ENCODE peak calls at places on chromosomes 3 and 15, in six cellular contexts. T is Caki2; H is ACHN; F is M059J; W is activated CD4-positive, alpha-beta T cell treated with anti-CD3 and anti-CD28 coated beads, Interleukin-2, amount 10 ng/mL, durations not matched to agents 7 days and 5 days; J is GM12865. B is an unnamed sample.

GRCh38 chr3:190378240-190378891 is 9.6 kb upstream of the CLDN16 start:
- DNase-seq in T (no peak), H (no peak), F (peak), W (no peak), J (no peak), B (no peak)

GRCh38 chr3:25259871-25260270 is 168.2 kb upstream of the RARB start:
- DNase-seq in T (no peak), H (no peak), F (peak), W (no peak), J (no peak), B (no peak)

GRCh38 chr3:94009612-94010011 is 18.8 kb downstream of the STX19 start:
- DNase-seq in T (no peak), H (no peak), F (no peak), W (no peak), J (no peak), B (no peak)

GRCh38 chr3:177345049-177345972 is 148.0 kb upstream of the TBL1XR1 start:
- DNase-seq in T (peak), H (peak), F (peak), W (peak), J (peak), B (no peak)

GRCh38 chr3:172675371-172676193 is 35.3 kb downstream of the NCEH1 start:
- DNase-seq in T (peak), H (peak), F (peak), W (peak), J (peak), B (peak)

GRCh38 chr15:84810073-84810840 is 6.9 kb upstream of the ALPK3 start:
- DNase-seq in T (no peak), H (no peak), F (peak), W (no peak), J (no peak), B (no peak)

GRCh38 chr15:91413142-91413541 is 313.1 kb downstream of the SV2B start:
- DNase-seq in T (no peak), H (no peak), F (peak), W (no peak), J (no peak), B (no peak)

GRCh38 chr3:195900426-195901355 is 7.7 kb downstream of the TNK2 start:
- DNase-seq in T (no peak), H (no peak), F (peak), W (peak), J (peak), B (no peak)

GRCh38 chr3:132457301-132457700 is 40.0 kb downstream of the DNAJC13 start:
- DNase-seq in T (no peak), H (no peak), F (no peak), W (no peak), J (no peak), B (no peak)

GRCh38 chr3:162629372-162629771 is 1132.8 kb downstream of the OTOL1 start:
- DNase-seq in T (no peak), H (no peak), F (no peak), W (no peak), J (no peak), B (no peak)

GRCh38 chr3:161890147-161890625 is 393.6 kb downstream of the OTOL1 start:
- DNase-seq in T (peak), H (peak), F (peak), W (no peak), J (no peak), B (no peak)

GRCh38 chr15:75902129-75902557 is 1.5 kb upstream of the FBXO22 start:
- DNase-seq in T (no peak), H (no peak), F (no peak), W (no peak), J (no peak), B (no peak)

GRCh38 chr3:101464235-101464634 is 48.8 kb downstream of the SENP7 start:
- DNase-seq in T (no peak), H (no peak), F (no peak), W (no peak), J (no peak), B (peak)

GRCh38 chr3:66441124-66441523 is 59.7 kb downstream of the LRIG1 start:
- DNase-seq in T (no peak), H (peak), F (peak), W (no peak), J (no peak), B (no peak)

GRCh38 chr15:42012241-42012640 is 8.6 kb downstream of the PLA2G4E start:
- DNase-seq in T (no peak), H (no peak), F (no peak), W (no peak), J (no peak), B (no peak)

GRCh38 chr3:49120096-49120437 is 556 bp downstream of the USP19 start:
- DNase-seq in T (no peak), H (no peak), F (no peak), W (no peak), J (peak), B (peak)

GRCh38 chr15:35728176-35728938 is 182.4 kb upstream of the DPH6 start:
- DNase-seq in T (peak), H (no peak), F (peak), W (no peak), J (no peak), B (no peak)

GRCh38 chr3:172135766-172136729 is 96.7 kb downstream of the FNDC3B start:
- DNase-seq in T (peak), H (no peak), F (peak), W (no peak), J (no peak), B (no peak)

GRCh38 chr3:52532838-52533622 is 627 bp downstream of the NT5DC2 start:
- DNase-seq in T (peak), H (peak), F (peak), W (peak), J (peak), B (peak)

GRCh38 chr3:114848643-114849350 is 298.3 kb downstream of the ZBTB20 start:
- DNase-seq in T (no peak), H (no peak), F (no peak), W (no peak), J (no peak), B (no peak)

GRCh38 chr3:147652682-147653081 is 243.5 kb downstream of the ZIC1 start:
- DNase-seq in T (no peak), H (no peak), F (no peak), W (no peak), J (no peak), B (no peak)

GRCh38 chr3:185864767-185865166 is 39.9 kb upstream of the IGF2BP2 start:
- DNase-seq in T (no peak), H (no peak), F (no peak), W (no peak), J (no peak), B (no peak)

GRCh38 chr3:107772016-107772415 is 249.3 kb downstream of the BBX start:
- DNase-seq in T (peak), H (peak), F (no peak), W (no peak), J (no peak), B (no peak)

GRCh38 chr3:8888296-8888915 is 74.9 kb downstream of the RAD18 start:
- DNase-seq in T (no peak), H (no peak), F (peak), W (no peak), J (no peak), B (no peak)

GRCh38 chr3:196096382-196096953 is 14.6 kb upstream of the TFRC start:
- DNase-seq in T (no peak), H (no peak), F (peak), W (no peak), J (peak), B (peak)

GRCh38 chr15:55917881-55918296 is 75.5 kb downstream of the NEDD4 start:
- DNase-seq in T (peak), H (peak), F (peak), W (peak), J (peak), B (peak)

GRCh38 chr3:169880565-169881250 is 11.0 kb upstream of the LRRC31 start:
- DNase-seq in T (no peak), H (no peak), F (no peak), W (no peak), J (no peak), B (no peak)

GRCh38 chr3:46884929-46885328 is 7.4 kb downstream of the PTH1R start:
- DNase-seq in T (no peak), H (no peak), F (no peak), W (no peak), J (no peak), B (no peak)

GRCh38 chr3:57147071-57147470 is 18.1 kb downstream of the IL17RD start:
- DNase-seq in T (no peak), H (no peak), F (no peak), W (no peak), J (no peak), B (no peak)

GRCh38 chr3:8954938-8955763 is 8.1 kb downstream of the RAD18 start:
- DNase-seq in T (no peak), H (no peak), F (peak), W (no peak), J (peak), B (peak)

GRCh38 chr15:32856753-32857152 is 138.9 kb downstream of the GREM1 start:
- DNase-seq in T (no peak), H (no peak), F (peak), W (no peak), J (no peak), B (no peak)

GRCh38 chr3:131072099-131072559 is 45.5 kb downstream of the NEK11 start:
- DNase-seq in T (no peak), H (no peak), F (peak), W (no peak), J (no peak), B (peak)

GRCh38 chr3:31227152-31227581 is 305.6 kb upstream of the STT3B start:
- DNase-seq in T (no peak), H (no peak), F (peak), W (no peak), J (peak), B (peak)

GRCh38 chr3:127449489-127450212 is 140.9 kb downstream of the TPRA1 start:
- DNase-seq in T (no peak), H (no peak), F (no peak), W (no peak), J (no peak), B (no peak)

GRCh38 chr3:17258823-17259436 is 374.2 kb downstream of the PLCL2 start:
- DNase-seq in T (no peak), H (peak), F (peak), W (peak), J (peak), B (peak)

GRCh38 chr3:26712211-26713026 is 89.8 kb downstream of the LRRC3B start:
- DNase-seq in T (peak), H (peak), F (peak), W (peak), J (peak), B (peak)

GRCh38 chr3:58534592-58535494 is 2.1 kb downstream of the ACOX2 start:
- DNase-seq in T (no peak), H (no peak), F (no peak), W (no peak), J (no peak), B (no peak)

GRCh38 chr3:18623220-18623619 is 198.1 kb upstream of the SATB1 start:
- DNase-seq in T (no peak), H (no peak), F (no peak), W (no peak), J (no peak), B (no peak)

GRCh38 chr15:22980189-22981136 is at the start of gene CYFIP1:
- DNase-seq in T (peak), H (peak), F (peak), W (peak), J (peak), B (no peak)